ENCODE peak calls at places on chromosomes 16 and 17, in six cellular contexts. P is neural progenitor cell, I is K562, E is Karpas-422, G is fibroblast of lung, J is A549. V is an unnamed sample.

GRCh38 chr17:32913593-32913992 is 14.4 kb upstream of the TMEM98 start:
- DNase-seq in P (no peak), I (no peak), E (no peak), G (no peak), J (no peak), V (no peak)

GRCh38 chr17:27597783-27598320 is 33.1 kb upstream of the LGALS9 start:
- DNase-seq in P (no peak), I (no peak), E (no peak), G (no peak), J (no peak), V (no peak)

GRCh38 chr17:38628441-38628840 is 22.7 kb upstream of the SRCIN1 start:
- DNase-seq in P (no peak), I (peak), E (peak), G (no peak), J (peak), V (peak)

GRCh38 chr17:47789611-47790520 is 31.7 kb downstream of the OSBPL7 start:
- DNase-seq in P (peak), I (peak), E (no peak), G (peak), J (peak), V (peak)

GRCh38 chr16:4859190-4859899 is 12.1 kb downstream of the UBN1 start:
- DNase-seq in P (no peak), I (no peak), E (no peak), G (peak), J (no peak), V (peak)

GRCh38 chr17:21296097-21297025 is 11.8 kb downstream of the MAP2K3 start:
- DNase-seq in P (no peak), I (peak), E (no peak), G (no peak), J (no peak), V (no peak)

GRCh38 chr16:85068746-85069145 is 41.2 kb downstream of the KIAA0513 start:
- DNase-seq in P (no peak), I (no peak), E (no peak), G (peak), J (no peak), V (peak)

GRCh38 chr16:3214904-3215600 is 19.9 kb downstream of the ZNF200 start:
- DNase-seq in P (no peak), I (no peak), E (no peak), G (peak), J (no peak), V (no peak)

GRCh38 chr17:75652934-75653549 is 13.9 kb downstream of the RECQL5 start:
- DNase-seq in P (peak), I (peak), E (peak), G (peak), J (peak), V (no peak)

GRCh38 chr16:75476817-75477216 is 12.3 kb upstream of the TMEM170A start:
- DNase-seq in P (no peak), I (no peak), E (no peak), G (no peak), J (no peak), V (peak)

GRCh38 chr17:40474419-40475002 is 26.9 kb downstream of the TNS4 start:
- DNase-seq in P (no peak), I (peak), E (no peak), G (no peak), J (no peak), V (peak)

GRCh38 chr17:42679492-42680330 is 1.9 kb downstream of the CCR10 start:
- DNase-seq in P (peak), I (peak), E (peak), G (peak), J (peak), V (peak)

GRCh38 chr17:7912927-7913524 is 3.1 kb downstream of the RNF227 start:
- DNase-seq in P (peak), I (peak), E (peak), G (peak), J (peak), V (peak)

GRCh38 chr16:51359141-51359960 is 208.3 kb upstream of the SALL1 start:
- DNase-seq in P (peak), I (no peak), E (no peak), G (peak), J (no peak), V (no peak)

GRCh38 chr17:3754458-3755334 is 31.0 kb downstream of the HASPIN start:
- DNase-seq in P (peak), I (peak), E (no peak), G (no peak), J (peak), V (peak)

GRCh38 chr17:64037180-64037579 is 16.7 kb upstream of the ICAM2 start:
- DNase-seq in P (no peak), I (no peak), E (no peak), G (no peak), J (no peak), V (no peak)

GRCh38 chr16:79299154-79299799 is 301.3 kb downstream of the MAF start:
- DNase-seq in P (peak), I (no peak), E (no peak), G (no peak), J (no peak), V (no peak)

GRCh38 chr17:81579821-81580321 is 27.7 kb upstream of the FAAP100 start:
- DNase-seq in P (no peak), I (peak), E (no peak), G (peak), J (no peak), V (no peak)

GRCh38 chr17:9204623-9205329 is 183.5 kb downstream of the NTN1 start:
- DNase-seq in P (no peak), I (no peak), E (no peak), G (no peak), J (no peak), V (no peak)

GRCh38 chr17:9205520-9206159 is 184.3 kb downstream of the NTN1 start:
- DNase-seq in P (no peak), I (no peak), E (no peak), G (peak), J (no peak), V (no peak)

GRCh38 chr17:9208381-9208780 is 187.1 kb downstream of the NTN1 start:
- DNase-seq in P (no peak), I (no peak), E (no peak), G (no peak), J (no peak), V (no peak)

GRCh38 chr17:9206160-9206988 is 185.1 kb downstream of the NTN1 start:
- DNase-seq in P (peak), I (no peak), E (no peak), G (no peak), J (no peak), V (no peak)

GRCh38 chr17:9206989-9207317 is 185.6 kb downstream of the NTN1 start:
- DNase-seq in P (no peak), I (no peak), E (no peak), G (no peak), J (no peak), V (no peak)
- H3K4me2 ChIP-seq in P (no peak), I (no peak), E (no peak), G (peak), J (peak), V (no peak)

DNA sequence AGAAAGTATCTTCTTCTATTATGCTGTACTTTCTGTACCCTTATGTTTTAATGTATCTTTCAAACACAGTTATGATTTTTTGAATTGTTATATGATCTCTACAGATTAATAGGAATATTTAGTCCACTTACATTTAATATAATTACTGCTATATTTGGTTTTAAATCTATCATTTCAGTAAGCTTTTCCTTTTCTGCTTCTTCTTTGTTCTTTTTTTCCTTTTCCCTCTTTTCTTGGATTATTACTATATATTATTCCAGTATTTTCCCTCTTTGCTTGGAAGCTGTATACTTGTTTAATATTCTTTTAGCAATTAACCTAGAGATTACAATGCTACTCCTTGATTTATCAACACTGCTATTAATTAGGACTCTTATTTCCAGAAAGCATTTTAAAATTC is 13.5 kb downstream of the TLE7 start:
- DNase-seq in P (no peak), I (no peak), E (no peak), G (no peak), J (no peak), V (no peak)
- H3K4me2 ChIP-seq in P (no peak), I (no peak), E (no peak), G (no peak), J (no peak), V (no peak)

DNA sequence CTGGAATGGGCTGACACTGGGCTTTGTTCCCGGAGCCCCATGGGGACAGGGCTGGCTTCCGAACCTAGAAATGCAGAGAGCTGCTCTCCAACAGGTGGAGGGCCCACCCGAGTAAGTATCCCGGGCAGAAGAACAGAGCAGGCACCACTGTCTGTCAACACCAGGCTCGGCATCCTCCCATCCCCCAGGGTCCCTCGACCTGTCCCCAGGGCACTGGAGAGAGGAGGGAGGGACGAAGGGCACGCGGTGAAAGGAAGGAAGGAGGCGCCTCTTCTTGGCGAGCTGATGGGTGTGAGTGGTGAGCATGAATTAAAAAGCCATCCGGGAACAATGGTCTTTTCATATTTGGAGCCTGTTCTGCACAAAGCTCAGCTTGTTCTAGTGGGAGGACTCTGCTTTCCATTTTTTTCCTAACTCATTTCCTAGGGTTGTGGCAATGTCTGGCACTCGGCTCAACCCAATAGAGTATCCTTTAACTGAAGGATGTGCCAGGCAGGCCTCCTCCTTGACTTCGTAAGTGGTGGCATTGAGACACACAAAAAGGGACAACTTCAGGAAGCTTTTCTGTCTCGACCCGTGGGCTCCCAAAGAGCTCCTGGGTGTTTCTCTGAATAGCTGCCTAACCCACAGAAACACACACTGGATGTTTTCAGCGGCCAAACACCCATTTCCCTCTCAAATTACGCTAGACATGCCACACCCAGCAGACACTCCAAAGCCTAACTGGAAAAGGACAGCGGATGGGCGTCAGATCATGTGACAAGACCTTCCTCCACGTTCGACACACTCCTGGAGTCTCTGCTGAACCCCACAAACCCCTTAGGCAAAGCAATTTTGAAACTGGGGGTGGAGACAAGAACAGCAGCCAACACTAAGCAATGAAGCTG is 47.7 kb downstream of the ZFHX3 start:
- DNase-seq in P (no peak), I (no peak), E (no peak), G (peak), J (no peak), V (peak)
- H3K4me2 ChIP-seq in P (no peak), I (no peak), E (no peak), G (peak), J (no peak), V (peak)

GRCh38 chr17:11779906-11780305 is 181.6 kb downstream of the DNAH9 start:
- DNase-seq in P (no peak), I (no peak), E (no peak), G (no peak), J (no peak), V (no peak)

DNA sequence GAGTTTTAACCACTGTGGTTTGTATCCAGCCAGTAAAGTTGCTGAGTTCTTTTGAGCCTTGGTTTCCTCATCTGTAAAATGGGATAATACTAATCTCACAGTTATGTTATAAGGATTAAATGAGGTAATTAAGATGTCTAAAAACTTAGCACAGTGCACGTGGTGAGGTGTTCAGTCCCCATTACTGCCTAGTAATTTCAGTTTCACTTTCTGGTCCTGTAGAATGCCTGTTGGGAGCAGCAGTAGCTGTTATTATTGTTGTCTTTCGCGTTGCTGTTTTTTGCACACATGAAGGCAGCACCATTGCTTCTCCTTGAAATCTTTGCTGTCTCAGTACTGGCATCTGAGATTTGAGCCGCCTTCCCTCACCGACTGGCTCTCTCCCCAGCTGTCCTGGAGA is 182.4 kb downstream of the DNAH9 start:
- DNase-seq in P (no peak), I (no peak), E (no peak), G (no peak), J (no peak), V (no peak)
- H3K4me2 ChIP-seq in P (no peak), I (no peak), E (no peak), G (no peak), J (no peak), V (no peak)

GRCh38 chr16:1392826-1393225 is 21.7 kb downstream of the UNKL start:
- DNase-seq in P (no peak), I (no peak), E (no peak), G (no peak), J (no peak), V (no peak)

GRCh38 chr16:1385232-1385631 is 29.3 kb downstream of the UNKL start:
- DNase-seq in P (no peak), I (no peak), E (no peak), G (no peak), J (no peak), V (no peak)

GRCh38 chr16:1390239-1390638 is 24.3 kb downstream of the UNKL start:
- DNase-seq in P (no peak), I (no peak), E (no peak), G (no peak), J (no peak), V (no peak)

GRCh38 chr16:1393613-1394176 is 20.8 kb downstream of the UNKL start:
- DNase-seq in P (no peak), I (no peak), E (no peak), G (no peak), J (no peak), V (no peak)

DNA sequence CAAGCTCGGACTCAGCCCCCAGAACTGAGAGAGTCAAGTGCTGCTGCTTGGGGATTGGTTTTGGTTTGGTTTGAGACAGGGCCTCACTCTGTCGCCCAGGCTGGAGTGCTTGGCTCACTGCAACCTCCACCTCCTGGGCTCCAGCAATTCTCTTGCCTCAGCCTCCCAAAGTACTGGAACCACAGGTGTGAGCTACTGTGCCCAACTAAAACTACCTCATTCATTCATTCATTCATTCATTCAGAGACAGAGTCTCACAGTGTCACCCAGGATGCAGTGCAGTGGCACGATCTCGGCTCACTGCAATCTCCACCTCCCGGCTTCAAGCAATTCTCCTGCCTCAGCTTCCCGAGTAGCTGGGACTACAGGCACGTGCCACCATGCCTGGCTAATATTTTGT is 24.7 kb downstream of the UNKL start:
- DNase-seq in P (no peak), I (no peak), E (no peak), G (no peak), J (no peak), V (no peak)
- H3K4me2 ChIP-seq in P (no peak), I (no peak), E (no peak), G (no peak), J (no peak), V (no peak)

GRCh38 chr16:19116711-19117449 is 3.1 kb downstream of the ITPRIPL2 start:
- DNase-seq in P (no peak), I (no peak), E (no peak), G (peak), J (no peak), V (peak)

GRCh38 chr16:19113577-19114358 is at the start of gene ITPRIPL2:
- DNase-seq in P (peak), I (peak), E (no peak), G (peak), J (peak), V (peak)

GRCh38 chr16:19110537-19111391 is 3.0 kb upstream of the ITPRIPL2 start:
- DNase-seq in P (no peak), I (no peak), E (no peak), G (no peak), J (peak), V (no peak)

GRCh38 chr16:19115148-19116021 is 1.6 kb downstream of the ITPRIPL2 start:
- DNase-seq in P (no peak), I (no peak), E (no peak), G (no peak), J (no peak), V (no peak)

GRCh38 chr16:19114359-19115147 is 789 bp downstream of the ITPRIPL2 start:
- DNase-seq in P (peak), I (no peak), E (no peak), G (peak), J (peak), V (peak)
- H3K4me2 ChIP-seq in P (peak), I (peak), E (no peak), G (peak), J (peak), V (peak)

GRCh38 chr17:77664097-77664729 is 294.3 kb upstream of the TNRC6C start:
- DNase-seq in P (no peak), I (no peak), E (no peak), G (no peak), J (no peak), V (no peak)

GRCh38 chr17:77657821-77658220 is 300.7 kb upstream of the TNRC6C start:
- DNase-seq in P (no peak), I (no peak), E (no peak), G (no peak), J (no peak), V (no peak)

GRCh38 chr17:77662796-77663195 is 295.7 kb upstream of the TNRC6C start:
- DNase-seq in P (no peak), I (no peak), E (peak), G (no peak), J (no peak), V (no peak)

GRCh38 chr17:77656054-77656453 is 302.4 kb upstream of the TNRC6C start:
- DNase-seq in P (no peak), I (no peak), E (no peak), G (no peak), J (no peak), V (no peak)

GRCh38 chr17:77660524-77660923 is 298.0 kb upstream of the TNRC6C start:
- DNase-seq in P (no peak), I (no peak), E (no peak), G (no peak), J (no peak), V (no peak)
- H3K4me2 ChIP-seq in P (no peak), I (no peak), E (no peak), G (no peak), J (no peak), V (no peak)

GRCh38 chr17:31444026-31444425 is 52.6 kb downstream of the RAB11FIP4 start:
- DNase-seq in P (no peak), I (no peak), E (no peak), G (peak), J (no peak), V (no peak)
- H3K4me2 ChIP-seq in P (no peak), I (no peak), E (no peak), G (no peak), J (no peak), V (no peak)